ENCODE peak calls at places on chromosomes 7 and 10, in seven cellular contexts. U, C, F, Z, S, R and J are unnamed samples.

GRCh38 chr7:97541188-97541587 is 190.7 kb upstream of the TAC1 start:
- DNase-seq in R (no peak), S (no peak), Z (no peak), C (no peak), F (no peak), U (no peak), J (no peak)

GRCh38 chr10:101563497-101564040 is 24.5 kb downstream of the POLL start:
- DNase-seq in S (no peak), Z (no peak), R (no peak), F (no peak), C (peak; percentile 44), U (no peak), J (no peak)

GRCh38 chr10:70274643-70275042 is 9.2 kb downstream of the NPFFR1 start:
- DNase-seq in F (no peak), U (no peak), S (peak; percentile 87), R (no peak), C (peak; percentile 18), Z (no peak), J (no peak)

GRCh38 chr10:45580781-45581496 is 91.6 kb downstream of the ZFAND4 start:
- DNase-seq in Z (peak; percentile 47), U (no peak), F (no peak), C (no peak), R (no peak), S (no peak), J (no peak)

GRCh38 chr10:7409732-7410168 is 1.1 kb downstream of the SFMBT2 start:
- DNase-seq in Z (no peak), F (peak; percentile 23), C (no peak), U (no peak), S (no peak), R (no peak), J (no peak)

GRCh38 chr10:103703941-103704919 is 151.1 kb downstream of the SH3PXD2A start:
- DNase-seq in C (no peak), Z (no peak), U (no peak), S (no peak), F (peak; percentile 19), R (no peak), J (no peak)

GRCh38 chr10:113449151-113449695 is 103.6 kb upstream of the HABP2 start:
- DNase-seq in C (no peak), S (no peak), U (no peak), F (no peak), Z (no peak), R (no peak), J (no peak)

GRCh38 chr10:124465003-124465776 is 3.6 kb downstream of the LHPP start:
- DNase-seq in C (no peak), F (no peak), S (no peak), U (no peak), R (no peak), Z (no peak), J (no peak)

GRCh38 chr7:81161459-81162075 is 242.7 kb upstream of the SEMA3C start:
- DNase-seq in S (peak; percentile 90), U (no peak), F (peak; percentile 93), Z (no peak), C (peak; percentile 92), R (peak; percentile 31), J (peak; percentile 85)

GRCh38 chr10:73655990-73656298 is at the start of gene SYNPO2L:
- DNase-seq in C (no peak), R (no peak), Z (no peak), U (no peak), F (no peak), S (no peak), J (no peak)

GRCh38 chr10:97121084-97121483 is 64.7 kb downstream of the SLIT1 start:
- DNase-seq in Z (no peak), C (no peak), F (peak; percentile 87), S (no peak), U (no peak), R (no peak), J (no peak)

GRCh38 chr10:86340991-86341260 is 25.7 kb downstream of the GRID1 start:
- DNase-seq in C (no peak), F (no peak), R (no peak), U (no peak), Z (no peak), S (no peak), J (no peak)

GRCh38 chr10:116691079-116691398 is 51.3 kb downstream of the HSPA12A start:
- DNase-seq in S (no peak), F (no peak), U (no peak), Z (no peak), R (no peak), C (no peak), J (no peak)

GRCh38 chr7:140610204-140611165 is 30.1 kb downstream of the DENND2A start:
- DNase-seq in U (no peak), S (no peak), R (no peak), F (peak; percentile 92), C (no peak), Z (no peak), J (no peak)

GRCh38 chr7:147984265-147984664 is 606.3 kb upstream of the C7orf33 start:
- DNase-seq in U (no peak), Z (no peak), F (no peak), R (no peak), S (no peak), C (no peak), J (no peak)

GRCh38 chr10:127920319-127921074 is 13.6 kb downstream of the PTPRE start:
- DNase-seq in U (no peak), S (no peak), F (no peak), Z (no peak), C (peak; percentile 29), R (no peak), J (no peak)

GRCh38 chr10:124271671-124272070 is 147.1 kb downstream of the OAT start:
- DNase-seq in C (no peak), R (no peak), S (no peak), Z (no peak), U (no peak), F (no peak), J (no peak)

GRCh38 chr7:30237271-30237695 is 47.1 kb upstream of the ZNRF2 start:
- DNase-seq in R (no peak), Z (no peak), S (no peak), F (peak; percentile 1), U (no peak), C (no peak), J (no peak)

GRCh38 chr10:56370217-56371113 is 9.4 kb upstream of the ZWINT start:
- DNase-seq in F (no peak), Z (no peak), C (no peak), S (no peak), U (no peak), R (no peak), J (no peak)

GRCh38 chr7:25926009-25926408 is 226.0 kb upstream of the NFE2L3 start:
- DNase-seq in S (peak; percentile 18), U (no peak), C (no peak), Z (peak; percentile 19), F (no peak), R (no peak), J (peak; percentile 79)